ENCODE peak calls at places on chromosome 1, in seven cellular contexts. I, Y, G, D, R, N and X are unnamed samples.

GRCh38 chr1:5722635-5723157 is 269.5 kb downstream of the NPHP4 start:
- DNase-seq in N (no peak), Y (no peak), G (no peak), D (no peak), R (no peak), I (no peak), X (no peak)

GRCh38 chr1:77084457-77084856 is 134.8 kb downstream of the PIGK start:
- DNase-seq in I (no peak), Y (no peak), G (no peak), R (no peak), N (no peak), D (no peak), X (no peak)

GRCh38 chr1:1281533-1282321 is 1.5 kb downstream of the SCNN1D start:
- DNase-seq in R (no peak), Y (no peak), N (no peak), D (peak), G (no peak), I (peak), X (no peak)

GRCh38 chr1:239155466-239155865 is 230.9 kb upstream of the CHRM3 start:
- DNase-seq in D (no peak), R (no peak), N (no peak), Y (no peak), G (peak), I (no peak), X (no peak)

GRCh38 chr1:157994704-157995540 is 1.5 kb downstream of the KIRREL1 start:
- DNase-seq in R (no peak), I (peak), N (no peak), G (no peak), D (no peak), Y (no peak), X (no peak)

GRCh38 chr1:208431721-208432120 is 187.5 kb upstream of the PLXNA2 start:
- DNase-seq in N (no peak), Y (no peak), G (no peak), R (no peak), D (no peak), I (peak), X (no peak)

GRCh38 chr1:232222614-232223013 is 407.3 kb downstream of the SIPA1L2 start:
- DNase-seq in R (no peak), N (no peak), Y (no peak), I (no peak), G (no peak), D (no peak), X (no peak)

GRCh38 chr1:114219247-114219872 is 65.7 kb upstream of the SYT6 start:
- DNase-seq in Y (no peak), D (no peak), I (peak), N (no peak), R (no peak), G (no peak), X (no peak)

GRCh38 chr1:155181371-155182051 is 7.9 kb downstream of the TRIM46 start:
- DNase-seq in D (peak), I (no peak), N (no peak), Y (no peak), R (no peak), G (no peak), X (no peak)

GRCh38 chr1:3002349-3003038 is 18.8 kb upstream of the ACTRT2 start:
- DNase-seq in I (no peak), N (no peak), Y (no peak), D (no peak), G (no peak), R (no peak), X (no peak)

GRCh38 chr1:13764933-13765332 is 64.9 kb downstream of the PRDM2 start:
- DNase-seq in D (no peak), N (no peak), G (no peak), R (no peak), I (no peak), Y (no peak), X (no peak)

GRCh38 chr1:198465201-198466144 is 75.0 kb downstream of the ATP6V1G3 start:
- DNase-seq in R (no peak), G (no peak), I (peak), N (no peak), D (no peak), Y (no peak), X (no peak)

GRCh38 chr1:105909811-105910210 is 1146.7 kb upstream of the PRMT6 start:
- DNase-seq in I (no peak), Y (no peak), D (no peak), N (no peak), R (no peak), G (no peak), X (no peak)

GRCh38 chr1:175188936-175189335 is 3.6 kb downstream of the KIAA0040 start:
- DNase-seq in Y (peak), I (no peak), D (no peak), R (no peak), N (no peak), G (no peak), X (no peak)